ENCODE peak calls at places on chromosomes 11 and 22, in four cellular contexts. One of them, this sample, is unnamed.

GRCh38 chr22:38843201-38843715 is 570 bp downstream of the NPTXR start:
- DNase-seq in RPMI8226: peak
- DNase-seq in islet precursor cell: peak
- DNase-seq in amygdala: no peak
- DNase-seq in this sample: no peak

GRCh38 chr11:77094841-77095365 is 7.7 kb upstream of the OMP start:
- DNase-seq in RPMI8226: no peak
- DNase-seq in islet precursor cell: no peak
- DNase-seq in amygdala: no peak
- DNase-seq in this sample: no peak

GRCh38 chr11:98564881-98565280 is 455.9 kb upstream of the CNTN5 start:
- DNase-seq in RPMI8226: no peak
- DNase-seq in islet precursor cell: no peak
- DNase-seq in amygdala: no peak
- DNase-seq in this sample: no peak

GRCh38 chr22:41625577-41625976 is 4.5 kb downstream of the XRCC6 start:
- DNase-seq in RPMI8226: no peak
- DNase-seq in islet precursor cell: no peak
- DNase-seq in amygdala: no peak
- DNase-seq in this sample: no peak

GRCh38 chr11:132312161-132312560 is 941.7 kb downstream of the NTM start:
- DNase-seq in RPMI8226: no peak
- DNase-seq in islet precursor cell: no peak
- DNase-seq in amygdala: no peak
- DNase-seq in this sample: no peak

GRCh38 chr11:124612567-124613245 is 1.5 kb downstream of the PANX3 start:
- DNase-seq in RPMI8226: no peak
- DNase-seq in islet precursor cell: peak
- DNase-seq in amygdala: no peak
- DNase-seq in this sample: no peak

GRCh38 chr11:87428266-87428665 is 390.5 kb downstream of the TMEM135 start:
- DNase-seq in RPMI8226: no peak
- DNase-seq in islet precursor cell: no peak
- DNase-seq in amygdala: no peak
- DNase-seq in this sample: peak

GRCh38 chr11:133815636-133816035 is 29.7 kb downstream of the SPATA19 start:
- DNase-seq in RPMI8226: no peak
- DNase-seq in islet precursor cell: no peak
- DNase-seq in amygdala: no peak
- DNase-seq in this sample: no peak

GRCh38 chr11:67648796-67649613 is 1.5 kb downstream of the ACY3 start:
- DNase-seq in RPMI8226: peak
- DNase-seq in islet precursor cell: peak
- DNase-seq in amygdala: no peak
- DNase-seq in this sample: peak

GRCh38 chr11:122207921-122208764 is 92.1 kb upstream of the BLID start:
- DNase-seq in RPMI8226: no peak
- DNase-seq in islet precursor cell: no peak
- DNase-seq in amygdala: no peak
- DNase-seq in this sample: no peak

GRCh38 chr11:57490456-57491248 is 24.9 kb downstream of the SLC43A1 start:
- DNase-seq in RPMI8226: no peak
- DNase-seq in islet precursor cell: no peak
- DNase-seq in amygdala: no peak
- DNase-seq in this sample: no peak

GRCh38 chr11:115590254-115590653 is 86.0 kb upstream of the CADM1 start:
- DNase-seq in RPMI8226: no peak
- DNase-seq in islet precursor cell: no peak
- DNase-seq in amygdala: no peak
- DNase-seq in this sample: no peak

GRCh38 chr11:95419915-95420314 is 188.9 kb upstream of the SESN3 start:
- DNase-seq in RPMI8226: no peak
- DNase-seq in islet precursor cell: peak
- DNase-seq in amygdala: no peak
- DNase-seq in this sample: no peak

GRCh38 chr11:37511425-37511933 is 913.4 kb upstream of the RAG2 start:
- DNase-seq in RPMI8226: no peak
- DNase-seq in islet precursor cell: no peak
- DNase-seq in amygdala: no peak
- DNase-seq in this sample: no peak

GRCh38 chr11:74870485-74870884 is 78.4 kb downstream of the XRRA1 start:
- DNase-seq in RPMI8226: peak
- DNase-seq in islet precursor cell: no peak
- DNase-seq in amygdala: no peak
- DNase-seq in this sample: peak

GRCh38 chr22:47990486-47990885 is 1228.0 kb downstream of the TBC1D22A start:
- DNase-seq in RPMI8226: no peak
- DNase-seq in islet precursor cell: no peak
- DNase-seq in amygdala: no peak
- DNase-seq in this sample: no peak

GRCh38 chr11:19800714-19801519 is 88.3 kb downstream of the NAV2 start:
- DNase-seq in RPMI8226: no peak
- DNase-seq in islet precursor cell: peak
- DNase-seq in amygdala: no peak
- DNase-seq in this sample: no peak

GRCh38 chr11:132111341-132111740 is 740.9 kb downstream of the NTM start:
- DNase-seq in RPMI8226: no peak
- DNase-seq in islet precursor cell: no peak
- DNase-seq in amygdala: no peak
- DNase-seq in this sample: no peak

GRCh38 chr11:132077416-132077815 is 707.0 kb downstream of the NTM start:
- DNase-seq in RPMI8226: no peak
- DNase-seq in islet precursor cell: no peak
- DNase-seq in amygdala: no peak
- DNase-seq in this sample: no peak

GRCh38 chr22:19637405-19638281 is 76.7 kb upstream of the SEPTIN5 start:
- DNase-seq in RPMI8226: no peak
- DNase-seq in islet precursor cell: peak
- DNase-seq in amygdala: no peak
- DNase-seq in this sample: no peak

GRCh38 chr22:17512960-17513359 is 50.3 kb upstream of the SLC25A18 start:
- DNase-seq in RPMI8226: no peak
- DNase-seq in islet precursor cell: no peak
- DNase-seq in amygdala: no peak
- DNase-seq in this sample: no peak

GRCh38 chr22:36819112-36819511 is 2.3 kb upstream of the PVALB start:
- DNase-seq in RPMI8226: no peak
- DNase-seq in islet precursor cell: peak
- DNase-seq in amygdala: no peak
- DNase-seq in this sample: no peak

GRCh38 chr11:84806354-84806753 is 820.8 kb downstream of the DLG2 start:
- DNase-seq in RPMI8226: no peak
- DNase-seq in islet precursor cell: no peak
- DNase-seq in amygdala: no peak
- DNase-seq in this sample: no peak

GRCh38 chr22:39920134-39920743 is 19.4 kb downstream of the GRAP2 start:
- DNase-seq in RPMI8226: no peak
- DNase-seq in islet precursor cell: no peak
- DNase-seq in amygdala: no peak
- DNase-seq in this sample: no peak

GRCh38 chr11:11806074-11806473 is 35.7 kb upstream of the USP47 start:
- DNase-seq in RPMI8226: no peak
- DNase-seq in islet precursor cell: no peak
- DNase-seq in amygdala: no peak
- DNase-seq in this sample: no peak

GRCh38 chr11:134797411-134798089 is 385.5 kb upstream of the B3GAT1 start:
- DNase-seq in RPMI8226: no peak
- DNase-seq in islet precursor cell: no peak
- DNase-seq in amygdala: no peak
- DNase-seq in this sample: no peak

GRCh38 chr11:116596346-116597260 is 176.2 kb downstream of the BUD13 start:
- DNase-seq in RPMI8226: no peak
- DNase-seq in islet precursor cell: no peak
- DNase-seq in amygdala: no peak
- DNase-seq in this sample: no peak

GRCh38 chr11:396511-396947 is 2.5 kb downstream of the PKP3 start:
- DNase-seq in RPMI8226: peak
- DNase-seq in islet precursor cell: no peak
- DNase-seq in amygdala: no peak
- DNase-seq in this sample: peak

This sample was measured in Karpas-422.